ENCODE peak calls at places on chromosomes 3 and 15, in four cellular contexts. K is endothelial cell of umbilical vein, R is SK-N-SH, J is HepG2. Y is an unnamed sample.

GRCh38 chr15:59401810-59402569 is 29.3 kb upstream of the MYO1E start:
- DNase-seq in J (no peak), R (no peak), K (no peak), Y (no peak)

GRCh38 chr3:46693038-46693896 is at the start of gene ALS2CL:
- DNase-seq in J (no peak), K (peak), R (peak), Y (peak)

GRCh38 chr3:25889132-25889917 is 99.4 kb downstream of the OXSM start:
- DNase-seq in R (no peak), J (no peak), K (no peak), Y (no peak)

GRCh38 chr15:98785796-98786581 is 137.7 kb downstream of the IGF1R start:
- DNase-seq in K (no peak), J (peak), R (no peak), Y (no peak)

GRCh38 chr15:70056091-70056680 is 41.5 kb downstream of the TLE3 start:
- DNase-seq in K (no peak), J (no peak), R (no peak), Y (no peak)

GRCh38 chr3:119245778-119246177 is 5.1 kb upstream of the B4GALT4 start:
- DNase-seq in R (no peak), K (no peak), J (no peak), Y (no peak)

GRCh38 chr3:177554900-177555759 is 357.8 kb upstream of the TBL1XR1 start:
- DNase-seq in R (no peak), K (no peak), J (no peak), Y (no peak)

GRCh38 chr15:70492240-70493177 is 270.8 kb downstream of the UACA start:
- DNase-seq in J (no peak), K (peak), R (peak), Y (peak)

GRCh38 chr15:69819371-69819770 is 278.3 kb downstream of the TLE3 start:
- DNase-seq in K (no peak), R (no peak), J (no peak), Y (no peak)

GRCh38 chr3:5078151-5078550 is 43.9 kb upstream of the ARL8B start:
- DNase-seq in J (no peak), R (no peak), K (no peak), Y (no peak)

GRCh38 chr3:21621396-21621695 is 129.7 kb downstream of the ZNF385D start:
- DNase-seq in J (peak), K (no peak), R (no peak), Y (peak)

GRCh38 chr15:63539517-63539916 is 35.1 kb downstream of the USP3 start:
- DNase-seq in J (no peak), K (peak), R (no peak), Y (peak)

GRCh38 chr3:13451301-13451673 is 28.8 kb upstream of the HDAC11 start:
- DNase-seq in J (no peak), K (no peak), R (no peak), Y (no peak)

GRCh38 chr3:32313723-32314473 is 75.4 kb downstream of the CMTM8 start:
- DNase-seq in J (no peak), K (peak), R (no peak), Y (no peak)

GRCh38 chr3:102733811-102734574 is 299.2 kb downstream of the ZPLD1 start:
- DNase-seq in J (no peak), R (no peak), K (no peak), Y (no peak)

GRCh38 chr3:55481067-55481917 is 5.8 kb downstream of the WNT5A start:
- DNase-seq in K (no peak), J (no peak), R (peak), Y (no peak)

GRCh38 chr3:126129408-126129891 is 45.5 kb upstream of the SLC41A3 start:
- DNase-seq in R (peak), K (peak), J (no peak), Y (no peak)

GRCh38 chr3:83435173-83435572 is 1523.6 kb upstream of the CADM2 start:
- DNase-seq in K (no peak), R (no peak), J (no peak), Y (no peak)

GRCh38 chr3:42693530-42693930 is 8.2 kb downstream of the KLHL40 start:
- DNase-seq in K (no peak), R (no peak), J (no peak), Y (no peak)

GRCh38 chr3:192372627-192373026 is 354.7 kb downstream of the FGF12 start:
- DNase-seq in J (no peak), K (no peak), R (no peak), Y (peak)

GRCh38 chr15:49410660-49411059 is 12.4 kb upstream of the FGF7 start:
- DNase-seq in K (no peak), J (no peak), R (no peak), Y (no peak)

GRCh38 chr3:64067510-64068346 is 44.4 kb upstream of the PSMD6 start:
- DNase-seq in R (no peak), K (no peak), J (no peak), Y (no peak)

GRCh38 chr3:86969500-86970189 is 21.3 kb downstream of the VGLL3 start:
- DNase-seq in K (peak), J (peak), R (peak), Y (peak)

GRCh38 chr15:46555547-46555946 is 920.7 kb downstream of the SQOR start:
- DNase-seq in R (no peak), K (no peak), J (peak), Y (no peak)

GRCh38 chr15:42385206-42385979 is 26.1 kb downstream of the CAPN3 start:
- DNase-seq in R (peak), K (peak), J (peak), Y (peak)

GRCh38 chr3:98645039-98645438 is 51.6 kb upstream of the CPOX start:
- DNase-seq in R (no peak), K (no peak), J (no peak), Y (no peak)

GRCh38 chr15:69086427-69087205 is 72.1 kb downstream of the NOX5 start:
- DNase-seq in R (no peak), K (no peak), J (no peak), Y (no peak)

GRCh38 chr3:138673641-138674040 is 65.1 kb downstream of the FAIM start:
- DNase-seq in J (peak), R (no peak), K (peak), Y (no peak)

GRCh38 chr15:42490246-42490742 is 647 bp downstream of the ZNF106 start:
- DNase-seq in K (peak), J (no peak), R (no peak), Y (peak)

GRCh38 chr15:70910958-70911357 is 18.3 kb downstream of the LRRC49 start:
- DNase-seq in K (no peak), R (no peak), J (no peak), Y (no peak)

GRCh38 chr3:4712109-4712508 is 219.0 kb downstream of the ITPR1 start:
- DNase-seq in R (no peak), K (no peak), J (no peak), Y (peak)

GRCh38 chr3:150597646-150598045 is 5.5 kb upstream of the SELENOT start:
- DNase-seq in R (no peak), K (no peak), J (no peak), Y (no peak)

GRCh38 chr3:141237701-141238521 is 6.3 kb downstream of the PXYLP1 start:
- DNase-seq in K (no peak), J (no peak), R (no peak), Y (no peak)

GRCh38 chr3:87987952-87988351 is 70.9 kb downstream of the CGGBP1 start:
- DNase-seq in R (no peak), J (no peak), K (no peak), Y (no peak)

GRCh38 chr15:65981837-65982696 is 112.8 kb downstream of the RAB11A start:
- DNase-seq in J (peak), K (no peak), R (peak), Y (peak)

GRCh38 chr3:70392227-70392626 is 79.8 kb upstream of the MDFIC2 start:
- DNase-seq in K (no peak), R (no peak), J (no peak), Y (no peak)

GRCh38 chr15:90031231-90031791 is 30.2 kb downstream of the ZNF710 start:
- DNase-seq in R (no peak), J (no peak), K (no peak), Y (peak)

GRCh38 chr15:66369773-66370651 is 13.5 kb upstream of the TIPIN start:
- DNase-seq in K (peak), R (no peak), J (no peak), Y (peak)

GRCh38 chr15:72722071-72722696 is 36.2 kb downstream of the BBS4 start:
- DNase-seq in J (peak), K (peak), R (peak), Y (peak)

GRCh38 chr3:173750095-173750494 is 352.6 kb downstream of the NLGN1 start:
- DNase-seq in K (peak), J (no peak), R (no peak), Y (no peak)
- TF ChIP-seq MAX in K (no peak), J (no peak), R (no peak), Y (no peak)

GRCh38 chr3:169660709-169661566 is 2.6 kb downstream of the MECOM start:
- DNase-seq in K (peak), J (no peak), R (peak), Y (no peak)

GRCh38 chr3:169659096-169659521 is 4.4 kb downstream of the MECOM start:
- DNase-seq in R (peak), K (no peak), J (no peak), Y (no peak)

GRCh38 chr3:169659858-169660614 is 3.5 kb downstream of the MECOM start:
- DNase-seq in K (peak), J (no peak), R (peak), Y (no peak)

GRCh38 chr3:169657351-169658124 is 6.0 kb downstream of the MECOM start:
- DNase-seq in R (no peak), K (peak), J (peak), Y (no peak)

GRCh38 chr3:169658311-169658931 is 5.1 kb downstream of the MECOM start:
- DNase-seq in J (no peak), K (peak), R (peak), Y (no peak)
- TF ChIP-seq MAX in J (no peak), K (no peak), R (no peak), Y (no peak)

GRCh38 chr3:134064081-134064480 is 34.4 kb upstream of the SLCO2A1 start:
- DNase-seq in J (no peak), K (no peak), R (no peak), Y (no peak)

GRCh38 chr3:134066539-134067310 is 37.0 kb upstream of the SLCO2A1 start:
- DNase-seq in J (no peak), K (peak), R (no peak), Y (no peak)

GRCh38 chr3:134065252-134065651 is 35.5 kb upstream of the SLCO2A1 start:
- DNase-seq in R (no peak), K (no peak), J (no peak), Y (no peak)

GRCh38 chr3:134065836-134066538 is 36.3 kb upstream of the SLCO2A1 start:
- DNase-seq in R (no peak), J (no peak), K (peak), Y (no peak)

DNA sequence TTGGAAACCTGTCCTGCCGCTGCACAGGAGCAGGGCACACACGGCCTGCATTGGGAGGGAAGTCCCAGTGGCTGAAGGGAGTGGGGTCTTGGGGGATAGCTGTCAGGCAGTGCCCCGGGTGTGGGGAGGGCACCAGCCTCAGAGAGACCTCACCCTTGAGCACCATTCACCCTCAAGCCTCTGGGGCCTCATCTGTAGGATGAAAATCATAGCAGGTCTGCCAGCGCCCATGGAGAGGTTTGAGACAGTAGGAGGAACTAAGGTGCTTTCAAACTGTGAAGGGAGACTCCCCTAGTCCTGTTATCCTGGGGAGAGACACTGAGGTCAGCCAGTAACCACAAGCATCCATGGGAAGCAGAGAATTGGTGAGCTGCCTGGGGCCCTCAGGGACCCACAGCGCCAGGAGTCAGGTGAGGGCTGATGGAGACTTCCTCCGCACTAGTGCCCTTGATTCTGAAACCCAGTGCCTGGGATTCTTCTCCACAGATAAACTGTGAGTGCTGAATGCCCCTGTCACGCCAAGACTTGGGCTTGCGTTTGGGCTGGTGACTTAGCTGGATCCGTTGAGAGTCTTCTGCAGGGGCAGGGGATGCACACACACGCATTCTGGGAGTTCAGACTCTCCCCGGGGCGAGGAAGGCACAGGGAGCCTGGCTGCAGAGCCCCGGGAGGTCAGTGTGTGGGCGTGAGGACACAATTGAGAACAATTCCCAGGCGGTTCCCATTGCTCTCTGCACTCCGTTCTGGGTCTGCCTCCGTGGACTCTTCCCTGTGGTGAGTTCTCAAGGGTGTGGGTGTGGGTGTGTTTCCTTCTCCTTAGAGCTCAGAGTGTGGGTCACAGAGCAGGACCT is 37.8 kb upstream of the SLCO2A1 start:
- DNase-seq in R (no peak), J (no peak), K (peak), Y (no peak)
- TF ChIP-seq MAX in R (no peak), J (no peak), K (no peak), Y (no peak)

DNA sequence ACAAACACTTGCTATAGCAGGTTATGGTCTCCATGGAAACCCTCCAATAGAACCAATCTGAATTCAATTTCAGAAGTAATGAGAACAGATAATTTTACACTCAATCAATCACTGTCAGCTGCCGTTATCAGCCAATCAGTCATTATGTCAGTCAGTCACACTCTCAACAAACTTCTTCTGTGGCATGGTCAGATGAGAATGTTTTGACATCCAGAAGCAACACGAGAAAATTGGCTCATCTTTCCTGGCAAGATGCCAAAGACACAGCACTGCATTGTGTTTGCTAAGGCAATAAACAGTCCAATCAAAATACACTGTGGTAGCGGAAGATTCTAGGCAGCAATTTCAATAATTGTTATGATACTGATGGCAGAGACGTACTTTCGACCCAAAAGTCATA is 190.7 kb downstream of the RORA start:
- DNase-seq in J (no peak), K (peak), R (peak), Y (no peak)
- TF ChIP-seq MAX in J (no peak), K (no peak), R (no peak), Y (no peak)

GRCh38 chr3:61935819-61936218 is 374.4 kb downstream of the PTPRG start:
- DNase-seq in R (no peak), J (no peak), K (no peak), Y (no peak)
- TF ChIP-seq MAX in R (no peak), J (no peak), K (no peak), Y (no peak)

DNA sequence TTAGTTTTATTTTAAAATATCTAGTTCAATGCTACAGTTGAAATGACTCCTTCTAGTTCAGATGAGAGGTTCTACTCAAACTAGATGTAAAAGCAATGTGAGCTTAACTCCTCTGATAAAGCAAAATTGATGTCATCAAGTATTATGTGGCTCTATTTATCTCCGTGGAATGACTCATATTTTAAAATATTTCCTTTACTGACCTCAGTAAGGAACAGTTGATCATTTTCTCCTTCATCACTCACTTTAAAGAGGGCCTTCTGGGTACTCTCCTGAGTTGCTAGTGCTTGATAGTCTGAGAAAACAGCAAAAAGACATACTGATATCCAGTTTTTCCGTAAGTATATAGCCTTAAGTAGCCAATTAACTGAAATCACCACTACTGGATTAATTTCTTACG is 1099.3 kb downstream of the ROBO2 start:
- DNase-seq in R (no peak), J (no peak), K (peak), Y (no peak)
- TF ChIP-seq MAX in R (no peak), J (no peak), K (no peak), Y (no peak)

GRCh38 chr15:93235926-93236781 is 147.1 kb upstream of the RGMA start:
- DNase-seq in J (no peak), K (no peak), R (no peak), Y (peak)
- TF ChIP-seq MAX in J (no peak), K (no peak), R (no peak), Y (peak)